ENCODE peak calls at places on chromosomes 4 and X, in seven cellular contexts. N, T, S, V, G, Q and Y are unnamed samples.
A peak's percentile ranks its signal among the peaks of the same experiment; 100 is the strongest.

GRCh38 chr4:85452073-85452764 is 22.7 kb upstream of the ARHGAP24 start:
- DNase-seq in N (no peak), T (no peak), S (no peak), V (no peak), G (no peak), Q (no peak), Y (no peak)

GRCh38 chr4:2860391-2861348 is 17.0 kb downstream of the ADD1 start:
- DNase-seq in N (no peak), T (no peak), S (peak; percentile 74), V (peak; percentile 29), G (no peak), Q (no peak), Y (no peak)

GRCh38 chrX:1450381-1451161 is 2.1 kb downstream of the ASMTL start:
- DNase-seq in N (no peak), T (no peak), S (peak; percentile 18), V (no peak), G (no peak), Q (no peak), Y (no peak)

GRCh38 chr4:90958256-90958895 is 831.2 kb downstream of the CCSER1 start:
- DNase-seq in N (peak; percentile 48), T (peak; percentile 65), S (no peak), V (peak; percentile 78), G (no peak), Q (no peak), Y (no peak)

GRCh38 chr4:48629458-48629857 is 139.4 kb downstream of the ZAR1 start:
- DNase-seq in N (no peak), T (no peak), S (no peak), V (no peak), G (no peak), Q (no peak), Y (no peak)

GRCh38 chr4:173357939-173358338 is 12.8 kb upstream of the SAP30 start:
- DNase-seq in N (no peak), T (no peak), S (no peak), V (no peak), G (no peak), Q (no peak), Y (peak; percentile 5)

GRCh38 chr4:155950461-155950860 is 3.2 kb downstream of the CTSO start:
- DNase-seq in N (no peak), T (no peak), S (no peak), V (no peak), G (no peak), Q (no peak), Y (no peak)

GRCh38 chr4:77903186-77903585 is 40.6 kb downstream of the MRPL1 start:
- DNase-seq in N (no peak), T (no peak), S (no peak), V (no peak), G (no peak), Q (no peak), Y (no peak)

GRCh38 chr4:137608085-137608484 is 75.8 kb upstream of the PCDH18 start:
- DNase-seq in N (peak; percentile 8), T (no peak), S (no peak), V (peak; percentile 32), G (no peak), Q (no peak), Y (no peak)

GRCh38 chrX:155966876-155967275 is 30.6 kb upstream of the IL9R start:
- DNase-seq in N (peak; percentile 35), T (peak; percentile 48), S (no peak), V (peak; percentile 8), G (no peak), Q (peak; percentile 9), Y (peak; percentile 19)

GRCh38 chr4:108370291-108370690 is 201.6 kb upstream of the LEF1 start:
- DNase-seq in N (no peak), T (no peak), S (no peak), V (no peak), G (no peak), Q (no peak), Y (no peak)

GRCh38 chr4:815464-816146 is 10.3 kb downstream of the CPLX1 start:
- DNase-seq in N (peak; percentile 57), T (no peak), S (no peak), V (no peak), G (peak; percentile 1), Q (no peak), Y (no peak)

GRCh38 chr4:126899382-126899801 is 733.4 kb upstream of the INTU start:
- DNase-seq in N (no peak), T (no peak), S (peak; percentile 41), V (peak; percentile 26), G (no peak), Q (peak; percentile 21), Y (no peak)

GRCh38 chrX:81215685-81216084 is 13.8 kb downstream of the SH3BGRL start:
- DNase-seq in N (no peak), T (no peak), S (no peak), V (no peak), G (no peak), Q (no peak), Y (no peak)

GRCh38 chr4:112523764-112524505 is 8.0 kb upstream of the NEUROG2 start:
- DNase-seq in N (peak; percentile 84), T (peak; percentile 72), S (peak; percentile 48), V (peak; percentile 28), G (peak; percentile 69), Q (peak; percentile 16), Y (no peak)

GRCh38 chr4:48041535-48042137 is 25.1 kb downstream of the NIPAL1 start:
- DNase-seq in N (no peak), T (no peak), S (no peak), V (no peak), G (no peak), Q (no peak), Y (no peak)

GRCh38 chrX:39065051-39065871 is 264.0 kb downstream of the MID1IP1 start:
- DNase-seq in N (no peak), T (no peak), S (no peak), V (no peak), G (peak; percentile 34), Q (peak; percentile 42), Y (peak; percentile 97)